ENCODE peak calls at places on chromosomes 5 and 9, in four cellular contexts. F is GM12878, S is HepG2, Q is K562. O is an unnamed sample.
A peak's percentile ranks its signal among the peaks of the same experiment; 100 is the strongest.

GRCh38 chr5:147887925-147888324 is 9.4 kb downstream of the SCGB3A2 start:
- DNase-seq in Q (no peak), S (no peak), F (no peak), O (no peak)

GRCh38 chr5:2748180-2748840 is 3.2 kb downstream of the IRX2 start:
- DNase-seq in S (no peak), F (no peak), Q (no peak), O (no peak)

GRCh38 chr5:140345919-140346347 is 470 bp downstream of the HBEGF start:
- DNase-seq in F (no peak), Q (no peak), S (peak; percentile 35), O (peak; percentile 33)

GRCh38 chr9:68842568-68842967 is 137.5 kb downstream of the PIP5K1B start:
- DNase-seq in S (peak; percentile 23), Q (no peak), F (no peak), O (no peak)

GRCh38 chr5:149364719-149365118 is 6.9 kb downstream of the PCYOX1L start:
- DNase-seq in F (no peak), Q (no peak), S (no peak), O (no peak)

GRCh38 chr9:34550016-34550680 is 27.4 kb upstream of the ENHO start:
- DNase-seq in S (no peak), Q (no peak), F (no peak), O (no peak)

GRCh38 chr9:90881648-90882047 is 80.0 kb downstream of the SYK start:
- DNase-seq in S (no peak), F (peak; percentile 64), Q (no peak), O (no peak)

GRCh38 chr5:31213676-31214638 is 20.5 kb downstream of the CDH6 start:
- DNase-seq in F (no peak), S (no peak), Q (no peak), O (no peak)

GRCh38 chr9:129321511-129322021 is 143.5 kb upstream of the IER5L start:
- DNase-seq in Q (no peak), S (no peak), F (no peak), O (no peak)

GRCh38 chr9:127567898-127568617 is 44.0 kb upstream of the STXBP1 start:
- DNase-seq in F (no peak), Q (peak; percentile 50), S (no peak), O (no peak)

GRCh38 chr9:12882430-12882829 is 107.6 kb downstream of the LURAP1L start:
- DNase-seq in Q (no peak), S (no peak), F (no peak), O (no peak)

GRCh38 chr5:52269853-52270252 is 517.9 kb upstream of the ITGA1 start:
- DNase-seq in S (no peak), Q (no peak), F (no peak), O (no peak)

GRCh38 chr9:131739988-131740648 is at the start of gene RAPGEF1:
- DNase-seq in S (no peak), F (no peak), Q (peak; percentile 75), O (no peak)

GRCh38 chr5:73135021-73135420 is 14.6 kb downstream of the TMEM171 start:
- DNase-seq in S (no peak), Q (no peak), F (no peak), O (no peak)

GRCh38 chr5:133977858-133978257 is 9.4 kb upstream of the C5orf15 start:
- DNase-seq in S (no peak), F (no peak), Q (no peak), O (no peak)

GRCh38 chr5:122219767-122220166 is 90.4 kb downstream of the ZNF474 start:
- DNase-seq in F (no peak), Q (no peak), S (no peak), O (no peak)

GRCh38 chr5:32767948-32768427 is 56.9 kb downstream of the NPR3 start:
- DNase-seq in S (peak; percentile 80), F (no peak), Q (peak; percentile 3), O (peak; percentile 98)

GRCh38 chr5:149497357-149497756 is 53.9 kb downstream of the CSNK1A1 start:
- DNase-seq in S (no peak), Q (no peak), F (no peak), O (no peak)

GRCh38 chr5:72137826-72138409 is 30.6 kb downstream of the MAP1B start:
- DNase-seq in S (peak; percentile 7), F (no peak), Q (no peak), O (no peak)

GRCh38 chr5:25858019-25858418 is 1180.4 kb downstream of the CDH9 start:
- DNase-seq in F (no peak), Q (peak; percentile 1), S (no peak), O (no peak)

GRCh38 chr5:98927242-98927987 is 1.4 kb downstream of the CHD1 start:
- DNase-seq in S (no peak), F (no peak), Q (peak; percentile 76), O (no peak)

GRCh38 chr9:12740845-12741244 is 34.0 kb upstream of the LURAP1L start:
- DNase-seq in F (no peak), S (no peak), Q (no peak), O (no peak)

GRCh38 chr9:91302831-91303230 is 58.9 kb downstream of the AUH start:
- DNase-seq in Q (no peak), F (no peak), S (peak; percentile 12), O (peak; percentile 30)

GRCh38 chr5:60510663-60511062 is 189.3 kb downstream of the DEPDC1B start:
- DNase-seq in F (no peak), S (no peak), Q (no peak), O (no peak)

GRCh38 chr5:180156141-180156540 is 52.9 kb downstream of the RASGEF1C start:
- DNase-seq in F (no peak), Q (no peak), S (no peak), O (no peak)

GRCh38 chr5:141560141-141560540 is 58.7 kb downstream of the DIAPH1 start:
- DNase-seq in F (no peak), Q (no peak), S (no peak), O (no peak)

GRCh38 chr9:37840560-37841194 is 40.1 kb downstream of the DCAF10 start:
- DNase-seq in S (no peak), F (no peak), Q (peak; percentile 89), O (peak; percentile 33)

GRCh38 chr5:91301459-91301858 is 81.7 kb downstream of the ARRDC3 start:
- DNase-seq in S (no peak), F (no peak), Q (no peak), O (no peak)

GRCh38 chr5:61319388-61320146 is 12.5 kb upstream of the ZSWIM6 start:
- DNase-seq in S (no peak), Q (no peak), F (peak; percentile 88), O (no peak)

GRCh38 chr9:96874947-96875459 is 20.7 kb upstream of the ZNF782 start:
- DNase-seq in S (peak; percentile 76), F (peak; percentile 40), Q (no peak), O (no peak)

GRCh38 chr9:8863064-8863463 is 1063.5 kb upstream of the DMAC1 start:
- DNase-seq in F (no peak), S (no peak), Q (no peak), O (no peak)

GRCh38 chr9:70614786-70615565 is 200.5 kb upstream of the KLF9 start:
- DNase-seq in S (no peak), F (no peak), Q (no peak), O (no peak)

GRCh38 chr9:134289241-134289875 is 36.9 kb upstream of the RXRA start:
- DNase-seq in S (no peak), F (no peak), Q (no peak), O (no peak)

GRCh38 chr9:3243676-3244075 is 282.1 kb downstream of the RFX3 start:
- DNase-seq in Q (no peak), S (no peak), F (no peak), O (no peak)

GRCh38 chr5:149504649-149505048 is 46.6 kb downstream of the CSNK1A1 start:
- DNase-seq in Q (no peak), S (no peak), F (no peak), O (no peak)

GRCh38 chr5:150144211-150144801 is 11.3 kb downstream of the PDGFRB start:
- DNase-seq in Q (peak; percentile 52), F (no peak), S (no peak), O (no peak)

GRCh38 chr9:23851024-23851629 is 25.1 kb upstream of the ELAVL2 start:
- DNase-seq in Q (no peak), F (no peak), S (no peak), O (no peak)

DNA sequence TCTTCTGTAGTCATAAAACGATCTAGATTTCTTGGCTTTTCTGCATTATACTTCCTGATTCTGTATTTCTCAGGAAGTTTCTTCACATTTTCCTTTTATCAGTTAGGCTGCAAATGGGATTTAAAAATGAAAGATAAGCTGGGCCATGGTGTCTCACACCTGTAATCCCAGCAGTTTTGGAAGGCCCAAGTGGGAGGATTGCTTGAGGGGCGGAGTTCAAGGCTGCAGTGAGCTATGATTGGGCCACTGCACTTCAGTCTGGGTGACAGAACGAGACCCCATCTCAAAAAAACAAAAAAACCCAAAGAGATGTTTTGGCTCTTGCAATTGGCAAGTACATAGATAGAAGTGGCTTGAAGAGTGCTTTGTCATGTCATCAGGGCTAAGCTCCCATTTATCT is 26.2 kb upstream of the APC start:
- DNase-seq in F (no peak), S (no peak), Q (no peak), O (no peak)
- TF ChIP-seq SIN3A in F (no peak), S (no peak), Q (no peak), O (no peak)

GRCh38 chr9:136675477-136676296 is 11.6 kb downstream of the AGPAT2 start:
- DNase-seq in Q (peak; percentile 40), F (no peak), S (no peak), O (no peak)
- TF ChIP-seq POLR2AphosphoS5 in Q (no peak), F (no peak), S (no peak), O (no peak)

DNA sequence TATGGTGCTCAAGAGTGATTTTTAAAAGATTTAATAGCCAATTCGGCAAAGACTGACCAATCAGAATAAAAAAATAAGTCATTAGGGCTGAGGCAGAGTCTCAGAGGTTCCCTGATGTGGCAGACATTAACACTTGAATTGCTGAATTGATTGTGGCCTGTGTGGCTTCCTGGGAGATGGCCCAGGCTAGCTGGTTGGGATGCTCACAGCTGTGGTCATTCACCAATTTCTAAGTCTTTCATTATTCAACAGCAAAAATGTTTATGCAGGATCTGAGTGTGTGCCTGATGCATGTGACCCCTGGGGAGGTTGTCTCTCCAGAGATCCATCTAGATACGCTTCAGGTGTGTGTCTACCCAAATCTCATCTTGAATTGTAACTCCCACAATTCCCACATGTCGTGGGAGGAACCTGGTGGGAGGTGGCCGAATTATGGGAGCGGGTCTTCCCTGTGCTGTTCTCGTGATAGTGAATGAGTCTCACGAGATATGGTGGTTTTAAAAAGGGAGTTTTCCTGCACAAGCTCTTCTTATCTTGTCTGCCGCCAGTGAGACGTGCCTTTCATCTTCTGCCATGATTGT is 632.6 kb upstream of the SEMA6A start:
- DNase-seq in S (no peak), F (no peak), Q (no peak), O (no peak)
- TF ChIP-seq SIN3A in S (no peak), F (no peak), Q (no peak), O (no peak)

DNA sequence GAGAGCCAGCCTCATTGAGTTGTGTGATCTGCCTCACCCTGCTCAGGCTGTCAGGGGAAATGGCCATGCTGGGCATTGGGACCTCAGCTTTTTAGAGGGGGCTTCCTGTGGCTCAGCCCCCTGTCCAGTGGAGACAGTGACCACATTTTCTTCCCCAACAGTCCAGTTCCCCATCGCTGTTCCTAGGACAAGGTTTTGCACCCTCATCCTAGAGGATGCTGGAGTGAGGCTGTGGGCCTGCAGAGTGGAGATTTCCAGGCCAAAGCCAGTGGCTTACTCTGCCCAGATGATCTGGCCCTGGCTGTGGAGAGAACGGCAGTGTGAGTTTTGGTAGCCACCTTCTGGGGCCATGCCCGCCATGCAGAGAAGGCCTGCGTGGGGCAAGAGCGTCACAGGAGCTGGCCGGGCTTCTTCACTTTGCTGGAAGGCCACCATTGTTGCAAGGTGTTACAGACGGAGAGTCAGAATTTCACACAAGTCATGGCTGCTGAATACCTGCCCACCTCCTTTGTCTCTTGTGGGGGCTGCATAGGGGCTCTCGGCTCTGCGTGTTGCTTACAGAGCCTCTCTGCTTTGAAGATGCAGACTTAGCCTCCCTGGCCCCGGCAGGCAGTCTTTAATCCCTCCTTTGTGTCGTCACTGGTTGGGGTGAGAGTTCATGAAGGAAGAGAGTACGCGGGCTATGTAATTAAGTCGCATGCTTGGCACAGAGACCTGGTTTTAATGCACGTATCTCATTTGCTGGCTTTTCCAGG is 35.2 kb upstream of the PITX1 start:
- DNase-seq in F (no peak), Q (no peak), S (no peak), O (no peak)
- TF ChIP-seq POLR2AphosphoS5 in F (no peak), Q (no peak), S (no peak), O (no peak)